ENCODE peak calls at places on chromosomes 7 and 10, in six cellular contexts. S is Peyer's patch, L is uterus, X is testis, A is IMR-90, E is tibial nerve. Q is an unnamed sample.

GRCh38 chr7:139515266-139515665 is 8.2 kb upstream of the CLEC2L start:
- DNase-seq in E (no peak), A (no peak), X (no peak), S (no peak), L (no peak), Q (no peak)

GRCh38 chr10:78139336-78139735 is 105.7 kb downstream of the RPS24 start:
- DNase-seq in L (no peak), X (peak), S (no peak), A (no peak), E (no peak), Q (no peak)

GRCh38 chr10:3225589-3225988 is 53.0 kb upstream of the PITRM1 start:
- DNase-seq in S (no peak), A (peak), E (no peak), X (no peak), L (no peak), Q (no peak)

GRCh38 chr7:77982926-77983550 is 184.5 kb downstream of the PHTF2 start:
- DNase-seq in X (no peak), E (no peak), L (no peak), A (no peak), S (no peak), Q (no peak)

GRCh38 chr10:27744478-27745379 is 890 bp downstream of the MKX start:
- DNase-seq in L (peak), A (peak), X (peak), S (peak), E (no peak), Q (peak)

GRCh38 chr7:95725170-95725569 is 47.2 kb upstream of the DYNC1I1 start:
- DNase-seq in E (no peak), L (no peak), S (no peak), A (no peak), X (no peak), Q (no peak)

GRCh38 chr7:137847418-137848050 is 760 bp upstream of the DGKI start:
- DNase-seq in X (no peak), A (no peak), E (peak), L (no peak), S (no peak), Q (no peak)

GRCh38 chr7:27247000-27247399 is 4.4 kb downstream of the EVX1 start:
- DNase-seq in E (no peak), L (no peak), S (no peak), A (no peak), X (no peak), Q (no peak)

GRCh38 chr7:135645296-135645904 is 16.9 kb upstream of the STMP1 start:
- DNase-seq in X (peak), A (peak), E (peak), S (no peak), L (no peak), Q (no peak)

GRCh38 chr10:87695074-87695473 is 35.4 kb downstream of the PAPSS2 start:
- DNase-seq in E (no peak), L (no peak), S (no peak), A (no peak), X (no peak), Q (no peak)

GRCh38 chr7:144821069-144821468 is 14.8 kb downstream of the TPK1 start:
- DNase-seq in S (no peak), A (no peak), L (no peak), X (no peak), E (no peak), Q (no peak)

GRCh38 chr7:3157541-3158287 is 114.0 kb upstream of the CARD11 start:
- DNase-seq in E (no peak), X (no peak), L (no peak), S (no peak), A (peak), Q (no peak)

GRCh38 chr10:96374985-96375830 is 16.4 kb upstream of the OPALIN start:
- DNase-seq in S (peak), A (peak), X (peak), L (peak), E (peak), Q (peak)

GRCh38 chr7:132771301-132771730 is 195.0 kb upstream of the PLXNA4 start:
- DNase-seq in X (peak), L (no peak), S (no peak), A (no peak), E (no peak), Q (no peak)

GRCh38 chr7:44194069-44194468 is 4.8 kb upstream of the GCK start:
- DNase-seq in S (no peak), A (peak), L (no peak), E (no peak), X (no peak), Q (peak)

DNA sequence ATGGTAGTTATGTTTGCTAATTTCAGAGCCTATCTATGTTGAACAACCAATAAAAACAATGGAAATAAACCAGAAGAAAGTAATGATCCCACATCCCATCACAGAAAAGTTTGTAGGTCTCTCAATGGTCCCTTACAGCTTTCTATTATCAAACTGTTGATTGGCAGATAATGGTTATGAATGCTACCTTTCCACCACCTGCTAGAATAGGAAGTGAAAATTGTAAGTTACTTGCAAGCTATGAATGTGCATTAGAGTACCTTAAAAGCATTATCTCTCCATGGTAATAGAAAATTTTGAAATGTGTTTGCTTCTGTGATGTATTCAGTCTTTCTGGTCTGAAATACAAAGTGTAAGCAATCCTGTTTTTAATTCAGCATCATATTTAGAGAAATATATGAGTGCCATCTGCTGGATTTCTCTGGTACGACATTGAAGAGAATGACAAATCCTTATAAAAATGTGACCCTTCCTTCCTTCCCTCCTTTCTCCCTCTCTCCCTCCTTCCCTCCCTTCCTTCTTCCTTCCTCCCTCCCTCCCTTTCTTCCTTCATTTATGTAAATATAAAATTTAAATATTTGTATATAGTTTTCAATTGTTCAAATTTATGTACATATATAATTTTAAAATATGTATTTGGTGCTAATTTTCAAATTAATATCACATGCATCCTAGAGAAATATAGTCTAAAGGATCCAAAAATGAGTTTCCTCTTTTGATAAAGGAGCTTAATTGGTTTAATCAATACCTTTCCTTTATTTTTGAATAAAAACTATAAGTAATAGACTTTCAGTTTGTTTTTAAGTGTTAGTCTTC is 41.4 kb upstream of the PNLIPRP3 start:
- DNase-seq in X (no peak), A (peak), S (no peak), L (no peak), E (peak), Q (no peak)
- TF ChIP-seq CTCF in X (peak), A (peak), S (peak), L (peak), E (peak), Q (no peak)

DNA sequence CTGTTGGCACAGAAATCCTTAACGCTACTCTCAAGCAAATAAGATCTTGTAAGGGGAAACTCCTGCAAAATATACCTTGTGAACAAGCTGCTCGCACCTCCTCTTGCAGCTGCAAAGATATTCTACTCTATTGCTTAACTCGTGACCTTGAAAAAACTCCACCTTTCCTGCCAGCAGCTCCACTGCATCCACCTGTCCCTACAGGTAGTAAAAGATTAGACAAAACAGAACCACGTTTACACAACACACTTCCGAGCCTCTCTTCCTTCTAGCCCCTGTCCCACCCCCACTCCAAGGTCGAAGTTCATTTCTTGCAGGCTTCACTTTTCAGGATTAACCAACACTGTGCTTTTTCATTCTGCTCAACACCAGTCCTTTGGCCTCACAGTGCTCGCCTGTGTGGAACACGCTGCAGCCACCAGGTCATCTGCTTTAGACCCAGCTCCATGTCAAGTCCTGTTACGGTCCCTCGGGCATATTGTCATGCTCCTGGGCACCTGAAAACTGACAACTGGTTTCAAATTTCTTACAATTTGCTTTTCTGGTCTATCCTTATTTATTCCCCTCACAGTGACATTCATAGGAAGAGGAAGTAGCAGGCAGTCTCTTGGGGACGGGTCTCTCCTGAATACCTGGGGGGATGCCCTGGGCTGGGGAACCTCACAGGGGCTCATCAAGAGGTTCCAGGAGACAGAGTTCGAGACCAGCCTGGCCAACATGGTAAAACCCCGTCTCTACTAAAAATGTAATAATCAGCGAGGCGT is 165.8 kb upstream of the KLF14 start:
- DNase-seq in E (no peak), L (no peak), S (peak), A (no peak), X (no peak), Q (no peak)
- TF ChIP-seq POLR2A in E (no peak), L (no peak), S (peak), A (peak), X (no peak), Q (no peak)

DNA sequence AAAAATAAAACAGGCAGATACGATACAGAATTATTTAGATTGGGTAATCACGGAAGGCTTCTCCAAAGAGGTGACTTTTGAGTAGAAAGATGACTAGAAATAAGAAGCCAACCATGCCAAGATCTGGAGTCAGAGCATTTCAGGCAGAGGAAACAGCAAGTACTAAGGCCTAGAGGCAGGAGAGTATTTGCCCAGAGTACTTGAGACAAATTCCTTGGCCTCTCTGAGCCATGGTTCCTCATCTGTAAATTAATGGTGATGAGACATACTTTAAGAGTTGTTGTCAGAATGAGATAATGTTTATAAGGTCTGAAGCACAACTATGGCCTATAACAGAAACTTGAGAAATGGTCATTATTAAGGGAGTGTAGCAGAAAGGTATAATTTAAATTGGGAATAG is 15.8 kb upstream of the GPR37 start:
- DNase-seq in X (no peak), L (no peak), A (peak), E (no peak), S (no peak), Q (no peak)
- H3K4me3 ChIP-seq in X (no peak), L (no peak), A (no peak), E (no peak), S (no peak), Q (no peak)

GRCh38 chr10:101050206-101051069 is 11.4 kb upstream of the KAZALD1 start:
- DNase-seq in A (no peak), X (peak), S (peak), L (no peak), E (no peak), Q (peak)

GRCh38 chr10:101047268-101047667 is 14.5 kb upstream of the KAZALD1 start:
- DNase-seq in A (no peak), S (no peak), E (no peak), L (no peak), X (no peak), Q (no peak)

GRCh38 chr10:101046332-101047238 is 15.2 kb upstream of the KAZALD1 start:
- DNase-seq in L (no peak), E (no peak), S (peak), A (peak), X (no peak), Q (no peak)

GRCh38 chr10:101052285-101052684 is 9.5 kb upstream of the KAZALD1 start:
- DNase-seq in S (no peak), X (no peak), A (peak), L (no peak), E (no peak), Q (no peak)

DNA sequence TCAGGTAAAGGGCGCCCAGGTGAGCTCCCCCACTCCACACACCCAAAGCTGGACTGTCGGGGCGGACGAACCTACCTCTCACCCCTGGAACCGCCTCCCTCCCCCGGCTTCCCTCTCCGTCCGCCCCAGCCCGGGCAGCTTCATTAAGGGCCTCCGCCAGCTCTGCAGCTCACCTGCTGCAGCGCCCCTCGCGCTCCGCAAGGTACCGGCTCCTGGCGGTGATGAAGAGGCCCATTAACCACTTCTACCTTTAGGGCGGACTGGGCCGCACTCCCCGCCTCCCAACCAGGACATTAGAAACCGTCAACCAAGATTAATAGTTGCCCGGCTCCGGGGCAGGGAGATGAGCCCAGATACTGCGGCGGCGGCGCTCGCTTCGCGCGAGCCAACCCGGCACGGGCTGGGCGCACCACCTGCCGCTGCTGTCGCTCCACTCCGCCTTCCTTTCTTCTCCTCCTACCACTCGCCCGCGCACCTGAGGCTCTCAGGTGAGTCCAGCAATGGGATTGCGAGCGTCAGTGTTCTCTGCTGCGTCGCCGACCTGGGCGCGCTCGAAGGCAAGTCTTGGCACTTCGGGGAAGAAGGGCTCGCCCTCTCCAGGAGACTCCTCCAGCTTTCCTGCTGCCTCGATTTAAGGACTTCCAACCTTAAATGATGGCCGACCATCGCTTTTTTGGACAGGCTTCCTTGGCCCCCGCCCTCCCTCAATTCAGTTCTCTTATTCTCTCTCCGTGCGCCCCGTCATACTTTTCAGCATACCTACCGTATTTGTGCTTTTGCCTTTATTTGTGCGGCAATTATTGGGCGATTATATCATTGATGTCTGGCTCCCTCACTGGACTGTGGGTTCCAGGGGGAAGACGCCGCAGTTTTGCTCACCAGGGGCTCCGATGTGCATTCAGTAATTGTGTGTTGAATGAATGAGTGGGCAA is 13.6 kb upstream of the KAZALD1 start:
- DNase-seq in L (no peak), A (no peak), X (no peak), S (no peak), E (no peak), Q (no peak)
- TF ChIP-seq CTCF in L (no peak), A (no peak), X (no peak), S (peak), E (no peak), Q (no peak)